ENCODE peak calls at places on chromosomes 16 and 17, in eight cellular contexts. One of them, this sample, is unnamed. For H3K4me1, the result is how much of the 10 kb centered on the place peaks cover.

GRCh38 chr17:248337-249235 is 67.1 kb upstream of the DOC2B start:
- DNase-seq in ascending aorta: peak
- DNase-seq in colonic mucosa: no peak
- DNase-seq in mesenchymal stem cell: no peak
- DNase-seq in IMR-90: no peak
- DNase-seq in GM23338: no peak
- DNase-seq in cardiac muscle cell: no peak
- DNase-seq in heart left ventricle: peak
- DNase-seq in this sample: no peak

GRCh38 chr17:2828396-2829038 is 32.3 kb downstream of the RAP1GAP2 start:
- DNase-seq in ascending aorta: no peak
- DNase-seq in colonic mucosa: peak
- DNase-seq in mesenchymal stem cell: peak
- DNase-seq in IMR-90: peak
- DNase-seq in GM23338: peak
- DNase-seq in cardiac muscle cell: peak
- DNase-seq in heart left ventricle: peak
- DNase-seq in this sample: no peak

GRCh38 chr16:706189-707061 is 824 bp upstream of the FBXL16 start:
- DNase-seq in ascending aorta: no peak
- DNase-seq in colonic mucosa: no peak
- DNase-seq in mesenchymal stem cell: no peak
- DNase-seq in IMR-90: no peak
- DNase-seq in GM23338: peak
- DNase-seq in cardiac muscle cell: no peak
- DNase-seq in heart left ventricle: no peak
- DNase-seq in this sample: no peak

GRCh38 chr17:47099451-47099986 is 89.6 kb downstream of the CDC27 start:
- DNase-seq in ascending aorta: no peak
- DNase-seq in colonic mucosa: no peak
- DNase-seq in mesenchymal stem cell: no peak
- DNase-seq in IMR-90: no peak
- DNase-seq in GM23338: no peak
- DNase-seq in cardiac muscle cell: no peak
- DNase-seq in heart left ventricle: no peak
- DNase-seq in this sample: no peak

GRCh38 chr17:39694593-39694992 is 5.3 kb upstream of the ERBB2 start:
- DNase-seq in ascending aorta: no peak
- DNase-seq in colonic mucosa: no peak
- DNase-seq in mesenchymal stem cell: no peak
- DNase-seq in IMR-90: no peak
- DNase-seq in GM23338: no peak
- DNase-seq in cardiac muscle cell: no peak
- DNase-seq in heart left ventricle: no peak
- DNase-seq in this sample: no peak

GRCh38 chr16:88711750-88712340 is 5.5 kb downstream of the CTU2 start:
- DNase-seq in ascending aorta: no peak
- DNase-seq in colonic mucosa: no peak
- DNase-seq in mesenchymal stem cell: no peak
- DNase-seq in IMR-90: no peak
- DNase-seq in GM23338: no peak
- DNase-seq in cardiac muscle cell: no peak
- DNase-seq in heart left ventricle: no peak
- DNase-seq in this sample: no peak

GRCh38 chr17:44795928-44796327 is 34.2 kb downstream of the GJC1 start:
- DNase-seq in ascending aorta: no peak
- DNase-seq in colonic mucosa: no peak
- DNase-seq in mesenchymal stem cell: no peak
- DNase-seq in IMR-90: no peak
- DNase-seq in GM23338: no peak
- DNase-seq in cardiac muscle cell: no peak
- DNase-seq in heart left ventricle: no peak
- DNase-seq in this sample: no peak

GRCh38 chr16:17161034-17161433 is 309.7 kb downstream of the XYLT1 start:
- DNase-seq in ascending aorta: no peak
- DNase-seq in colonic mucosa: no peak
- DNase-seq in mesenchymal stem cell: no peak
- DNase-seq in IMR-90: no peak
- DNase-seq in GM23338: peak
- DNase-seq in cardiac muscle cell: no peak
- DNase-seq in heart left ventricle: no peak
- DNase-seq in this sample: no peak

GRCh38 chr17:56653877-56654276 is 60.4 kb downstream of the NOG start:
- DNase-seq in ascending aorta: no peak
- DNase-seq in colonic mucosa: no peak
- DNase-seq in mesenchymal stem cell: peak
- DNase-seq in IMR-90: peak
- DNase-seq in GM23338: peak
- DNase-seq in cardiac muscle cell: peak
- DNase-seq in heart left ventricle: no peak
- DNase-seq in this sample: no peak

GRCh38 chr17:50882851-50883250 is 16.7 kb upstream of the TOB1 start:
- DNase-seq in ascending aorta: no peak
- DNase-seq in colonic mucosa: no peak
- DNase-seq in mesenchymal stem cell: peak
- DNase-seq in IMR-90: peak
- DNase-seq in GM23338: no peak
- DNase-seq in cardiac muscle cell: peak
- DNase-seq in heart left ventricle: no peak
- DNase-seq in this sample: no peak

GRCh38 chr17:32752934-32753333 is 124.0 kb downstream of the MYO1D start:
- DNase-seq in ascending aorta: no peak
- DNase-seq in colonic mucosa: no peak
- DNase-seq in mesenchymal stem cell: no peak
- DNase-seq in IMR-90: no peak
- DNase-seq in GM23338: no peak
- DNase-seq in cardiac muscle cell: no peak
- DNase-seq in heart left ventricle: no peak
- DNase-seq in this sample: no peak

GRCh38 chr17:27490391-27490790 is 34.1 kb downstream of the KSR1 start:
- DNase-seq in ascending aorta: no peak
- DNase-seq in colonic mucosa: no peak
- DNase-seq in mesenchymal stem cell: no peak
- DNase-seq in IMR-90: no peak
- DNase-seq in GM23338: no peak
- DNase-seq in cardiac muscle cell: no peak
- DNase-seq in heart left ventricle: no peak
- DNase-seq in this sample: no peak

GRCh38 chr17:48597775-48598631 is 4.4 kb upstream of the HOXB5 start:
- DNase-seq in ascending aorta: peak
- DNase-seq in colonic mucosa: peak
- DNase-seq in mesenchymal stem cell: peak
- DNase-seq in IMR-90: peak
- DNase-seq in GM23338: peak
- DNase-seq in cardiac muscle cell: no peak
- DNase-seq in heart left ventricle: peak
- DNase-seq in this sample: no peak

GRCh38 chr16:2038359-2039285 is 9.0 kb downstream of the NTHL1 start:
- DNase-seq in ascending aorta: no peak
- DNase-seq in colonic mucosa: peak
- DNase-seq in mesenchymal stem cell: no peak
- DNase-seq in IMR-90: no peak
- DNase-seq in GM23338: no peak
- DNase-seq in cardiac muscle cell: no peak
- DNase-seq in heart left ventricle: peak
- DNase-seq in this sample: no peak

GRCh38 chr16:31273676-31274075 is 13.9 kb downstream of the ITGAM start:
- DNase-seq in ascending aorta: no peak
- DNase-seq in colonic mucosa: no peak
- DNase-seq in mesenchymal stem cell: no peak
- DNase-seq in IMR-90: no peak
- DNase-seq in GM23338: no peak
- DNase-seq in cardiac muscle cell: no peak
- DNase-seq in heart left ventricle: no peak
- DNase-seq in this sample: no peak

GRCh38 chr16:89374393-89374948 is 115.9 kb downstream of the ANKRD11 start:
- DNase-seq in ascending aorta: no peak
- DNase-seq in colonic mucosa: no peak
- DNase-seq in mesenchymal stem cell: peak
- DNase-seq in IMR-90: peak
- DNase-seq in GM23338: peak
- DNase-seq in cardiac muscle cell: no peak
- DNase-seq in heart left ventricle: peak
- DNase-seq in this sample: no peak

GRCh38 chr16:17836868-17837602 is 366.3 kb upstream of the XYLT1 start:
- DNase-seq in ascending aorta: no peak
- DNase-seq in colonic mucosa: no peak
- DNase-seq in mesenchymal stem cell: no peak
- DNase-seq in IMR-90: peak
- DNase-seq in GM23338: peak
- DNase-seq in cardiac muscle cell: peak
- DNase-seq in heart left ventricle: no peak
- DNase-seq in this sample: no peak

GRCh38 chr16:27811881-27812280 is 251.6 kb downstream of the GSG1L start:
- DNase-seq in ascending aorta: peak
- DNase-seq in colonic mucosa: no peak
- DNase-seq in mesenchymal stem cell: no peak
- DNase-seq in IMR-90: no peak
- DNase-seq in GM23338: no peak
- DNase-seq in cardiac muscle cell: no peak
- DNase-seq in heart left ventricle: no peak
- DNase-seq in this sample: no peak

DNA sequence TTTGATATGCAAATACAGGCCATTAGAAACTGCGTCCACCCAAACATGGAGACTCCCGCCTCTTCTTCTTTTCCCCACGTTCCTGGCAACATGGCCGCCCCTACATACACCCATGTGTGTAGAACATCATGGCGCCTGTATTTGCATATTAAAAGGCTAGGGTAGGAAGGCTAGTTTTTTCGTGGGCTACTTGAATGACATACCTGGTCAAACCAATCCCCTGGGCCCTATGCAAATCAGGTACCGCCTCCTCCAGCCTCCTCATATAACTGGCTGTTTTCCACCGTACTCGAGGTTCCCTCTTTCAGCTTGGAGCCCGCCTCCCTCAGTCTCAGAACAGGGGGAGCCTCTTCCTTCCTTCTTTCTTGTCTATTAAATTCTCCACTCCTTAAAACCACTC is 840 bp upstream of the CD300LB start:
- DNase-seq in ascending aorta: peak
- DNase-seq in colonic mucosa: peak
- DNase-seq in mesenchymal stem cell: no peak
- DNase-seq in IMR-90: no peak
- DNase-seq in GM23338: peak
- DNase-seq in cardiac muscle cell: no peak
- DNase-seq in heart left ventricle: peak
- DNase-seq in this sample: no peak
- H3K4me3 ChIP-seq in ascending aorta: no peak
- H3K4me3 ChIP-seq in colonic mucosa: no peak
- H3K4me3 ChIP-seq in mesenchymal stem cell: no peak
- H3K4me3 ChIP-seq in IMR-90: no peak
- H3K4me3 ChIP-seq in GM23338: no peak
- H3K4me3 ChIP-seq in cardiac muscle cell: no peak
- H3K4me3 ChIP-seq in heart left ventricle: no peak
- H3K4me3 ChIP-seq in this sample: peak

DNA sequence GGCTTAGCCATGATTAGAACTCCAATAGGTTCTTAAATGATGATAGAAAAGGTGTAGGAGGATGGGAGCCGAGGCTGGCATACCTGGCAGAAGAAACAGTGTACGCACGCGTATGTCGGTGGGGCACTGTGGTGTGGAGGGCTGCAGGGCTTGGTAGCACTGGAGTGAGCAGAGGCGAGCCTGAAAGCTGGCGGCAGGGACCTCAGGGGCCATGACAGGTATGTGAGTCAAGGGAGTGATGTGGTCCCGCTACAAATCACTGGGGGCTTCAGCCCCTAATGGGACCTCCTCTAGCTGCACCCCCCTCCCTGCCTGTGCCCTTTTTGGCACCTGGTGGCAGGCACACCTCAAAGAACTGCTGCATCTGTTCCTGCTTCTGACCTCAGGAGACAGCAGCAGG is 67.3 kb downstream of the RAI1 start:
- DNase-seq in ascending aorta: no peak
- DNase-seq in colonic mucosa: no peak
- DNase-seq in mesenchymal stem cell: no peak
- DNase-seq in IMR-90: no peak
- DNase-seq in GM23338: no peak
- DNase-seq in cardiac muscle cell: no peak
- DNase-seq in heart left ventricle: no peak
- DNase-seq in this sample: no peak
- H3K4me1 ChIP-seq in ascending aorta: under half
- H3K4me1 ChIP-seq in colonic mucosa: under half
- H3K4me1 ChIP-seq in mesenchymal stem cell: under half
- H3K4me1 ChIP-seq in IMR-90: under half
- H3K4me1 ChIP-seq in GM23338: under half
- H3K4me1 ChIP-seq in cardiac muscle cell: under half
- H3K4me1 ChIP-seq in heart left ventricle: half or more
- H3K4me1 ChIP-seq in this sample: under half

GRCh38 chr16:10130482-10130996 is 51.7 kb downstream of the GRIN2A start:
- DNase-seq in ascending aorta: peak
- DNase-seq in colonic mucosa: no peak
- DNase-seq in mesenchymal stem cell: no peak
- DNase-seq in IMR-90: no peak
- DNase-seq in GM23338: no peak
- DNase-seq in cardiac muscle cell: no peak
- DNase-seq in heart left ventricle: no peak
- DNase-seq in this sample: no peak
- H3K4me3 ChIP-seq in ascending aorta: no peak
- H3K4me3 ChIP-seq in colonic mucosa: no peak
- H3K4me3 ChIP-seq in mesenchymal stem cell: no peak
- H3K4me3 ChIP-seq in IMR-90: no peak
- H3K4me3 ChIP-seq in GM23338: no peak
- H3K4me3 ChIP-seq in cardiac muscle cell: no peak
- H3K4me3 ChIP-seq in heart left ventricle: no peak
- H3K4me3 ChIP-seq in this sample: no peak

GRCh38 chr17:42365136-42365535 is 23.1 kb downstream of the STAT3 start:
- DNase-seq in ascending aorta: peak
- DNase-seq in colonic mucosa: no peak
- DNase-seq in mesenchymal stem cell: peak
- DNase-seq in IMR-90: peak
- DNase-seq in GM23338: no peak
- DNase-seq in cardiac muscle cell: peak
- DNase-seq in heart left ventricle: no peak
- DNase-seq in this sample: no peak
- H3K4me1 ChIP-seq in ascending aorta: half or more
- H3K4me1 ChIP-seq in colonic mucosa: under half
- H3K4me1 ChIP-seq in mesenchymal stem cell: under half
- H3K4me1 ChIP-seq in IMR-90: under half
- H3K4me1 ChIP-seq in GM23338: under half
- H3K4me1 ChIP-seq in cardiac muscle cell: under half
- H3K4me1 ChIP-seq in heart left ventricle: half or more
- H3K4me1 ChIP-seq in this sample: half or more

This sample was measured in thoracic aorta.